ENCODE peak calls at places on chromosomes 4 and X, in nine cellular contexts. One of them, this sample, is unnamed. For H3K4me1, the result is how much of the 10 kb centered on the place peaks cover.

GRCh38 chrX:10453945-10454344 is 166.4 kb downstream of the MID1 start:
- DNase-seq in ovary: no peak
- DNase-seq in IMR-90: no peak
- DNase-seq in transverse colon: no peak
- DNase-seq in PC-3: no peak
- DNase-seq in testis: no peak
- DNase-seq in CD4-positive, alpha-beta memory T cell: no peak
- DNase-seq in A549: no peak
- DNase-seq in body of pancreas: no peak
- DNase-seq in this sample: no peak

GRCh38 chr4:3443750-3444309 is 2.1 kb downstream of the HGFAC start:
- DNase-seq in PC-3: no peak
- DNase-seq in body of pancreas: no peak
- DNase-seq in ovary: no peak
- DNase-seq in CD4-positive, alpha-beta memory T cell: no peak
- DNase-seq in A549: no peak
- DNase-seq in IMR-90: no peak
- DNase-seq in transverse colon: no peak
- DNase-seq in testis: no peak
- DNase-seq in this sample: no peak

GRCh38 chrX:107823456-107823855 is 2.2 kb upstream of the MID2 start:
- DNase-seq in ovary: no peak
- DNase-seq in CD4-positive, alpha-beta memory T cell: no peak
- DNase-seq in testis: no peak
- DNase-seq in IMR-90: peak
- DNase-seq in body of pancreas: no peak
- DNase-seq in PC-3: peak
- DNase-seq in A549: no peak
- DNase-seq in transverse colon: no peak
- DNase-seq in this sample: no peak

GRCh38 chr4:3436798-3437581 is 4.8 kb upstream of the HGFAC start:
- DNase-seq in testis: no peak
- DNase-seq in IMR-90: peak
- DNase-seq in body of pancreas: peak
- DNase-seq in ovary: no peak
- DNase-seq in A549: peak
- DNase-seq in PC-3: peak
- DNase-seq in transverse colon: peak
- DNase-seq in CD4-positive, alpha-beta memory T cell: no peak
- DNase-seq in this sample: peak

GRCh38 chrX:8692886-8693285 is 39.1 kb downstream of the ANOS1 start:
- DNase-seq in body of pancreas: no peak
- DNase-seq in ovary: no peak
- DNase-seq in A549: no peak
- DNase-seq in testis: no peak
- DNase-seq in IMR-90: no peak
- DNase-seq in PC-3: peak
- DNase-seq in transverse colon: no peak
- DNase-seq in CD4-positive, alpha-beta memory T cell: no peak
- DNase-seq in this sample: no peak

GRCh38 chr4:125168531-125168930 is 146.2 kb upstream of the FAT4 start:
- DNase-seq in testis: no peak
- DNase-seq in IMR-90: peak
- DNase-seq in A549: no peak
- DNase-seq in CD4-positive, alpha-beta memory T cell: no peak
- DNase-seq in body of pancreas: no peak
- DNase-seq in ovary: no peak
- DNase-seq in PC-3: no peak
- DNase-seq in transverse colon: no peak
- DNase-seq in this sample: no peak

GRCh38 chr4:83556006-83556712 is 20.3 kb downstream of the GPAT3 start:
- DNase-seq in testis: no peak
- DNase-seq in transverse colon: no peak
- DNase-seq in ovary: no peak
- DNase-seq in IMR-90: no peak
- DNase-seq in A549: no peak
- DNase-seq in CD4-positive, alpha-beta memory T cell: no peak
- DNase-seq in PC-3: no peak
- DNase-seq in body of pancreas: no peak
- DNase-seq in this sample: no peak

GRCh38 chr4:123997116-123997515 is 600.5 kb downstream of the SPRY1 start:
- DNase-seq in IMR-90: no peak
- DNase-seq in PC-3: peak
- DNase-seq in body of pancreas: no peak
- DNase-seq in transverse colon: no peak
- DNase-seq in A549: no peak
- DNase-seq in testis: no peak
- DNase-seq in ovary: no peak
- DNase-seq in CD4-positive, alpha-beta memory T cell: no peak
- DNase-seq in this sample: no peak

DNA sequence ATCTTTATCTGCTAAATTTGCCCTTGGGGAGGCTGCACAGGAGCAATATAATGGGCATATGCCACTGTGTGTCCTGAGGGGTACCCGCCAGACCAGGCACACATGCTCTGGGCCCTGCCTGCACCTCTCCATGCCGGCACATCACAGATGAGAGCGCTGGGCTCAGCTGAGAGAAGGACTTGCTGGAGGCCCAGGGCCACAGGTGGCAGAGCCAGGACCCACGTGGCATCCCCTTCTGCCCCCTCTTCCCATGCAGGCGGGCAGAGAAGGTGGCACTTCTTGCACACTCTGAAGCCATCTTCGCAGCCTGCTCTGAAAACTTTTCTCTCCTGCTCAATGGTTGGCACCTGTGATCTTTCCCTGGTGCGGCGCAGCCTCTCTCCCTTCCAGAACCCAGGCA is 20.1 kb downstream of the CPZ start:
- DNase-seq in CD4-positive, alpha-beta memory T cell: no peak
- DNase-seq in ovary: peak
- DNase-seq in testis: no peak
- DNase-seq in A549: no peak
- DNase-seq in transverse colon: no peak
- DNase-seq in IMR-90: no peak
- DNase-seq in PC-3: no peak
- DNase-seq in body of pancreas: no peak
- DNase-seq in this sample: no peak
- H3K4me1 ChIP-seq in CD4-positive, alpha-beta memory T cell: under half
- H3K4me1 ChIP-seq in ovary: under half
- H3K4me1 ChIP-seq in testis: under half
- H3K4me1 ChIP-seq in A549: under half
- H3K4me1 ChIP-seq in transverse colon: under half
- H3K4me1 ChIP-seq in IMR-90: under half
- H3K4me1 ChIP-seq in PC-3: under half
- H3K4me1 ChIP-seq in body of pancreas: under half
- H3K4me1 ChIP-seq in this sample: under half

DNA sequence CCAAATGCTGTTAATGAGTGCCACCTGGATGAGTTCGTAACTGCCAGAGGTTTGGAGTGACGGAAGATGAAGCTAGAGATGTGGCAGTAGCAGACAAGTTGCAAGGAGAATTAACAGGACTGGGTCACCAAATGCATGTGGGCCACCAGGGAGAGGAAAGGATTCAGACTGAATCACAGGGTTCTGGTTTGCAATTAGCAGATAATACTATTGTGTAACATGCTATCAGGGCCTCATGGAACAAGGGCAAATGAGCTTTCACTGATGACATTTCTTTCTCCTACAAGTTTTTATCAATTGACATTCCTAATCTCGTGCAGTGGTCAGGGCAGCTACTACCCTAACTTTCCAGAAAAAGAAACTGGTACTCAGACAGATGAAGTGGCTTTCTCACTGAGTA is 21.4 kb downstream of the GAB3 start:
- DNase-seq in body of pancreas: no peak
- DNase-seq in transverse colon: no peak
- DNase-seq in IMR-90: no peak
- DNase-seq in testis: no peak
- DNase-seq in ovary: no peak
- DNase-seq in PC-3: no peak
- DNase-seq in A549: no peak
- DNase-seq in CD4-positive, alpha-beta memory T cell: no peak
- DNase-seq in this sample: no peak
- H3K4me1 ChIP-seq in body of pancreas: under half
- H3K4me1 ChIP-seq in transverse colon: under half
- H3K4me1 ChIP-seq in IMR-90: under half
- H3K4me1 ChIP-seq in testis: under half
- H3K4me1 ChIP-seq in ovary: under half
- H3K4me1 ChIP-seq in PC-3: half or more
- H3K4me1 ChIP-seq in A549: under half
- H3K4me1 ChIP-seq in CD4-positive, alpha-beta memory T cell: half or more
- H3K4me1 ChIP-seq in this sample: half or more

GRCh38 chr4:112284166-112284565 is 1.5 kb downstream of the TIFA start:
- DNase-seq in transverse colon: no peak
- DNase-seq in body of pancreas: no peak
- DNase-seq in A549: no peak
- DNase-seq in PC-3: peak
- DNase-seq in CD4-positive, alpha-beta memory T cell: no peak
- DNase-seq in ovary: no peak
- DNase-seq in IMR-90: peak
- DNase-seq in testis: no peak
- DNase-seq in this sample: no peak
- H3K4me1 ChIP-seq in transverse colon: under half
- H3K4me1 ChIP-seq in body of pancreas: half or more
- H3K4me1 ChIP-seq in A549: under half
- H3K4me1 ChIP-seq in PC-3: under half
- H3K4me1 ChIP-seq in CD4-positive, alpha-beta memory T cell: half or more
- H3K4me1 ChIP-seq in ovary: under half
- H3K4me1 ChIP-seq in IMR-90: under half
- H3K4me1 ChIP-seq in testis: under half
- H3K4me1 ChIP-seq in this sample: under half

GRCh38 chr4:184439386-184439785 is 35.0 kb downstream of the IRF2 start:
- DNase-seq in PC-3: no peak
- DNase-seq in CD4-positive, alpha-beta memory T cell: no peak
- DNase-seq in testis: no peak
- DNase-seq in IMR-90: peak
- DNase-seq in A549: no peak
- DNase-seq in ovary: no peak
- DNase-seq in body of pancreas: no peak
- DNase-seq in transverse colon: no peak
- DNase-seq in this sample: no peak
- H3K4me1 ChIP-seq in PC-3: under half
- H3K4me1 ChIP-seq in CD4-positive, alpha-beta memory T cell: half or more
- H3K4me1 ChIP-seq in testis: under half
- H3K4me1 ChIP-seq in IMR-90: under half
- H3K4me1 ChIP-seq in A549: under half
- H3K4me1 ChIP-seq in ovary: under half
- H3K4me1 ChIP-seq in body of pancreas: under half
- H3K4me1 ChIP-seq in transverse colon: under half
- H3K4me1 ChIP-seq in this sample: under half

GRCh38 chr4:119647558-119647957 is 19.0 kb upstream of the PDE5A start:
- DNase-seq in CD4-positive, alpha-beta memory T cell: no peak
- DNase-seq in ovary: no peak
- DNase-seq in IMR-90: peak
- DNase-seq in body of pancreas: no peak
- DNase-seq in transverse colon: no peak
- DNase-seq in PC-3: no peak
- DNase-seq in testis: no peak
- DNase-seq in A549: no peak
- DNase-seq in this sample: no peak
- H3K4me1 ChIP-seq in CD4-positive, alpha-beta memory T cell: under half
- H3K4me1 ChIP-seq in ovary: under half
- H3K4me1 ChIP-seq in IMR-90: under half
- H3K4me1 ChIP-seq in body of pancreas: under half
- H3K4me1 ChIP-seq in transverse colon: under half
- H3K4me1 ChIP-seq in PC-3: under half
- H3K4me1 ChIP-seq in testis: under half
- H3K4me1 ChIP-seq in A549: under half
- H3K4me1 ChIP-seq in this sample: under half

GRCh38 chr4:121712783-121713182 is 16.0 kb upstream of the ANXA5 start:
- DNase-seq in transverse colon: no peak
- DNase-seq in testis: no peak
- DNase-seq in PC-3: no peak
- DNase-seq in body of pancreas: no peak
- DNase-seq in IMR-90: no peak
- DNase-seq in A549: no peak
- DNase-seq in ovary: no peak
- DNase-seq in CD4-positive, alpha-beta memory T cell: no peak
- DNase-seq in this sample: no peak

GRCh38 chr4:121712001-121712655 is 15.3 kb upstream of the ANXA5 start:
- DNase-seq in transverse colon: no peak
- DNase-seq in testis: no peak
- DNase-seq in ovary: no peak
- DNase-seq in CD4-positive, alpha-beta memory T cell: no peak
- DNase-seq in body of pancreas: no peak
- DNase-seq in IMR-90: no peak
- DNase-seq in PC-3: peak
- DNase-seq in A549: no peak
- DNase-seq in this sample: no peak

GRCh38 chr4:121709766-121710405 is 13.1 kb upstream of the ANXA5 start:
- DNase-seq in IMR-90: no peak
- DNase-seq in A549: no peak
- DNase-seq in PC-3: peak
- DNase-seq in ovary: no peak
- DNase-seq in transverse colon: no peak
- DNase-seq in CD4-positive, alpha-beta memory T cell: no peak
- DNase-seq in testis: no peak
- DNase-seq in body of pancreas: no peak
- DNase-seq in this sample: no peak

GRCh38 chr4:121714548-121714947 is 17.8 kb upstream of the ANXA5 start:
- DNase-seq in testis: no peak
- DNase-seq in IMR-90: no peak
- DNase-seq in PC-3: no peak
- DNase-seq in CD4-positive, alpha-beta memory T cell: no peak
- DNase-seq in ovary: no peak
- DNase-seq in transverse colon: no peak
- DNase-seq in A549: no peak
- DNase-seq in body of pancreas: no peak
- DNase-seq in this sample: no peak

GRCh38 chr4:121711263-121712000 is 14.7 kb upstream of the ANXA5 start:
- DNase-seq in IMR-90: peak
- DNase-seq in PC-3: peak
- DNase-seq in transverse colon: peak
- DNase-seq in ovary: peak
- DNase-seq in CD4-positive, alpha-beta memory T cell: no peak
- DNase-seq in testis: peak
- DNase-seq in A549: peak
- DNase-seq in body of pancreas: peak
- DNase-seq in this sample: peak
- H3K4me1 ChIP-seq in IMR-90: under half
- H3K4me1 ChIP-seq in PC-3: under half
- H3K4me1 ChIP-seq in transverse colon: under half
- H3K4me1 ChIP-seq in ovary: under half
- H3K4me1 ChIP-seq in CD4-positive, alpha-beta memory T cell: under half
- H3K4me1 ChIP-seq in testis: under half
- H3K4me1 ChIP-seq in A549: under half
- H3K4me1 ChIP-seq in body of pancreas: under half
- H3K4me1 ChIP-seq in this sample: under half

GRCh38 chr4:119040711-119041185 is 94.9 kb upstream of the MYOZ2 start:
- DNase-seq in CD4-positive, alpha-beta memory T cell: no peak
- DNase-seq in testis: no peak
- DNase-seq in IMR-90: peak
- DNase-seq in ovary: no peak
- DNase-seq in transverse colon: no peak
- DNase-seq in PC-3: peak
- DNase-seq in A549: no peak
- DNase-seq in body of pancreas: no peak
- DNase-seq in this sample: no peak
- H3K4me1 ChIP-seq in CD4-positive, alpha-beta memory T cell: under half
- H3K4me1 ChIP-seq in testis: under half
- H3K4me1 ChIP-seq in IMR-90: under half
- H3K4me1 ChIP-seq in ovary: under half
- H3K4me1 ChIP-seq in transverse colon: under half
- H3K4me1 ChIP-seq in PC-3: under half
- H3K4me1 ChIP-seq in A549: half or more
- H3K4me1 ChIP-seq in body of pancreas: under half
- H3K4me1 ChIP-seq in this sample: under half

GRCh38 chr4:98657531-98658286 is 702 bp downstream of the TSPAN5 start:
- DNase-seq in body of pancreas: peak
- DNase-seq in ovary: peak
- DNase-seq in CD4-positive, alpha-beta memory T cell: peak
- DNase-seq in testis: peak
- DNase-seq in IMR-90: peak
- DNase-seq in transverse colon: peak
- DNase-seq in A549: peak
- DNase-seq in PC-3: peak
- DNase-seq in this sample: no peak
- H3K4me1 ChIP-seq in body of pancreas: under half
- H3K4me1 ChIP-seq in ovary: under half
- H3K4me1 ChIP-seq in CD4-positive, alpha-beta memory T cell: half or more
- H3K4me1 ChIP-seq in testis: under half
- H3K4me1 ChIP-seq in IMR-90: under half
- H3K4me1 ChIP-seq in transverse colon: under half
- H3K4me1 ChIP-seq in A549: half or more
- H3K4me1 ChIP-seq in PC-3: half or more
- H3K4me1 ChIP-seq in this sample: half or more

This sample was measured in stomach.